ENCODE peak calls at places on chromosomes 2 and 18, in ten cellular contexts. G is vagina, E is H1, X is GM12892, C is A549, D is HepG2, R is transverse colon, L is tibial nerve, Q is erythroblast, Y is Peyer's patch. F is an unnamed sample.

GRCh38 chr2:134479696-134480330 is 225.9 kb downstream of the MGAT5 start:
- DNase-seq in Y (no peak), D (no peak), R (no peak), Q (no peak), X (no peak), E (no peak), C (no peak), L (no peak), G (peak), F (no peak)

GRCh38 chr2:72710418-72711152 is 115.2 kb downstream of the EXOC6B start:
- DNase-seq in Q (no peak), D (no peak), G (no peak), Y (no peak), L (no peak), E (no peak), C (no peak), X (no peak), R (no peak), F (no peak)

GRCh38 chr2:121038831-121039230 is 246.2 kb downstream of the TFCP2L1 start:
- DNase-seq in D (no peak), Q (no peak), C (peak), X (no peak), L (no peak), R (no peak), Y (no peak), G (no peak), E (no peak), F (peak)

GRCh38 chr2:189580267-189580661 is 322 bp downstream of the SLC40A1 start:
- DNase-seq in R (peak), E (peak), L (no peak), Y (peak), D (peak), X (peak), C (peak), Q (peak), G (no peak), F (peak)

GRCh38 chr2:241563981-241564595 is 5.5 kb downstream of the BOK start:
- DNase-seq in G (no peak), D (peak), E (no peak), L (no peak), Y (no peak), R (no peak), Q (no peak), X (no peak), C (no peak), F (no peak)

GRCh38 chr2:234453216-234453615 is 43.7 kb downstream of the ARL4C start:
- DNase-seq in C (no peak), X (no peak), Q (no peak), Y (no peak), L (no peak), R (no peak), D (no peak), E (no peak), G (no peak), F (no peak)

GRCh38 chr2:168343586-168343985 is 96.2 kb upstream of the STK39 start:
- DNase-seq in G (no peak), R (no peak), X (no peak), Q (peak), E (no peak), L (no peak), D (no peak), Y (no peak), C (no peak), F (no peak)

GRCh38 chr2:44044281-44044720 is 48.5 kb upstream of the LRPPRC start:
- DNase-seq in R (peak), G (peak), D (peak), Q (peak), E (peak), Y (peak), C (peak), X (peak), L (peak), F (peak)

GRCh38 chr2:107008843-107009242 is 122.9 kb upstream of the ST6GAL2 start:
- DNase-seq in C (no peak), E (no peak), D (no peak), Q (no peak), Y (no peak), R (no peak), X (no peak), L (no peak), G (no peak), F (no peak)

GRCh38 chr2:47652041-47652713 is 130.8 kb upstream of the MSH6 start:
- DNase-seq in X (no peak), G (no peak), R (no peak), L (no peak), E (no peak), Q (no peak), D (no peak), Y (no peak), C (no peak), F (no peak)

GRCh38 chr2:18900691-18901113 is 311.3 kb upstream of the NT5C1B start:
- DNase-seq in D (no peak), Y (no peak), Q (no peak), R (no peak), G (no peak), C (no peak), X (no peak), E (no peak), L (no peak), F (no peak)

GRCh38 chr2:107002735-107003134 is 116.8 kb upstream of the ST6GAL2 start:
- DNase-seq in E (no peak), Q (no peak), C (no peak), L (no peak), X (no peak), D (no peak), G (no peak), Y (no peak), R (no peak), F (no peak)

GRCh38 chr2:75503048-75503607 is 57.6 kb downstream of the EVA1A start:
- DNase-seq in Q (no peak), E (no peak), R (no peak), C (no peak), D (no peak), L (no peak), Y (no peak), G (no peak), X (no peak), F (no peak)

GRCh38 chr18:31941010-31941809 is 1.7 kb downstream of the TRAPPC8 start:
- DNase-seq in D (peak), L (no peak), G (peak), X (no peak), E (no peak), R (no peak), Q (no peak), C (no peak), Y (no peak), F (no peak)

GRCh38 chr18:31943895-31944816 is 1.2 kb upstream of the TRAPPC8 start:
- DNase-seq in C (no peak), Q (peak), X (no peak), D (no peak), L (no peak), G (no peak), Y (no peak), E (no peak), R (no peak), F (no peak)

GRCh38 chr18:31946305-31947046 is 3.5 kb upstream of the TRAPPC8 start:
- DNase-seq in Q (no peak), C (no peak), X (no peak), Y (no peak), E (no peak), D (no peak), L (no peak), R (no peak), G (no peak), F (no peak)

GRCh38 chr18:31942999-31943894 is at the start of gene TRAPPC8:
- DNase-seq in D (peak), C (peak), E (peak), Y (peak), Q (peak), G (peak), R (peak), X (peak), L (peak), F (peak)

GRCh38 chr18:31942301-31942998 is 478 bp downstream of the TRAPPC8 start:
- DNase-seq in L (no peak), R (peak), Y (peak), X (peak), G (peak), Q (peak), E (no peak), C (peak), D (no peak), F (peak)
- TF ChIP-seq POLR2A in L (no peak), R (no peak), Y (no peak), X (no peak), G (no peak), Q (peak), E (no peak), C (no peak), D (no peak), F (no peak)

DNA sequence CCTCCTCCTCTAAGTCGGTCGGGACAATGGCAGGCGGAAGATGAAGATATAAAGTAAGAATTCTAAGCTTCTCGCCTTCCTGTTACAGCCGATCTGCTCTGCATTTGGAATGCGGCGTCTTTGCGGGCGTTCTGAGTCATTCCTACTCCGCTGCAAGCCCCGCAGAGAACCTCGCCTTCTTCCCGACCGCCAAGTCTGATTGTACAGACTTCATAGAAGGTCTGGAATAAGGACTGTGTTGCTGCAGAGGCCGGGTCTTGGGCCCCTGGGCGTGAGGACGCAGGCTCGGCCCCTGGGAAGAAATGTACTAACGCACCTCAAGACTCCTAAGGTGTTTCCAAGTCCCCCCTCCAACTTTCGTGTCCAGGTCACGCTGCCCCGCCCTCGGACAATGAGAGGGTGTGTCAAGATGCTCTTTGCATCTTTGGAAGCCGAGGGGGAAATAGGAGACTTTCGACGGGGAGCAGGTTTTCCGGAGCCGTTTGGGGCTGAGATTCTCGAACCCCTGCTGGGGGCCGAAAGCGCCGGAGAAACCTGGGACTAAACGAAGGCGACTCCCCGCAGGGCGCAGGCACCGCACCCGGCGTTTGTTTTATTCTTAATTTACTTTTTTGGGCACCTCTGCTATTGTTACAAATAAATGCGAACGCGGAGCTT is 12.7 kb upstream of the PAX3 start:
- DNase-seq in E (peak), L (no peak), C (no peak), Q (no peak), R (no peak), Y (no peak), D (no peak), X (no peak), G (no peak), F (no peak)
- TF ChIP-seq POLR2A in E (no peak), L (no peak), C (no peak), Q (no peak), R (no peak), Y (no peak), D (no peak), X (no peak), G (no peak), F (no peak)

GRCh38 chr2:60148717-60149116 is 404.7 kb downstream of the BCL11A start:
- DNase-seq in X (no peak), L (no peak), Y (no peak), D (no peak), Q (no peak), R (no peak), E (no peak), C (no peak), G (no peak), F (no peak)
- TF ChIP-seq POLR2A in X (no peak), L (no peak), Y (no peak), D (no peak), Q (no peak), R (no peak), E (no peak), C (no peak), G (no peak), F (no peak)

GRCh38 chr18:57630002-57630758 is 8.5 kb upstream of the NARS1 start:
- DNase-seq in E (peak), C (peak), L (peak), X (peak), G (peak), Q (peak), Y (peak), R (peak), D (peak), F (peak)
- TF ChIP-seq POLR2A in E (peak), C (peak), L (no peak), X (no peak), G (no peak), Q (peak), Y (no peak), R (no peak), D (no peak), F (no peak)

GRCh38 chr2:84963323-84963691 is 7.7 kb upstream of the KCMF1 start:
- DNase-seq in D (no peak), Y (no peak), R (no peak), X (no peak), G (no peak), C (no peak), Q (no peak), E (no peak), L (no peak), F (no peak)

GRCh38 chr2:84963692-84964405 is 7.1 kb upstream of the KCMF1 start:
- DNase-seq in C (no peak), X (no peak), Q (no peak), R (no peak), L (no peak), E (no peak), D (peak), Y (no peak), G (no peak), F (peak)

GRCh38 chr2:84965192-84965516 is 5.8 kb upstream of the KCMF1 start:
- DNase-seq in D (no peak), Q (peak), E (no peak), L (no peak), C (no peak), G (no peak), Y (no peak), R (no peak), X (no peak), F (no peak)

GRCh38 chr2:84964406-84965191 is 6.4 kb upstream of the KCMF1 start:
- DNase-seq in C (no peak), L (no peak), R (no peak), G (no peak), E (no peak), Y (no peak), X (no peak), D (no peak), Q (no peak), F (no peak)

DNA sequence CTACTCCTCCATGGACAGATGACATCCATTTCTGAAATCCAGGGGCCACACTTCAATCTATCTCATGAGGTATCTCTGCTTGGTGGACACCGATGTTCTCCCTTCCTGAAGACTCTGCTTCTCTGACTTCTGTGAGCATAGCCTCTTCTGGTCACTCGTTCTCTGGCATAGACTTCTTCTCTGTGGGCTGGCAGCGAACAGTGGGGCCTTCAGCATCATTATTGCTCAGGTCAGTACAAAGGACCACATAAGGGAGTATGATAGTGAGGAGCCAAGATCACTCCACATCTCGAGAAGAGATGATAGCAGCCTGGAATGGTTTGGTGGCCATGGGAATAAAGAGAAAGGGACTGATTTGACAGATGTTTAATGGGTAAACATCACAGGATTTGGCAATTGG is 8.0 kb upstream of the KCMF1 start:
- DNase-seq in Q (no peak), R (no peak), D (no peak), L (no peak), C (no peak), X (no peak), G (no peak), E (no peak), Y (no peak), F (no peak)
- TF ChIP-seq POLR2A in Q (no peak), R (no peak), D (no peak), L (no peak), C (no peak), X (no peak), G (no peak), E (no peak), Y (no peak), F (no peak)